ENCODE peak calls at places on chromosomes 12 and 14, in eight cellular contexts. One of them, this sample, is unnamed.

GRCh38 chr12:26055087-26055486 is 69.8 kb downstream of the BHLHE41 start:
- DNase-seq in DMS53: no peak
- DNase-seq in stimulated activated CD4-positive, alpha-beta T cell treated with anti-CD3 and anti-CD28 coated beads, Interleukin-12 subunit alpha, Interleukin-12 subunit beta, amount 100 ng/mL, for 4 hours: no peak
- DNase-seq in erythroblast: no peak
- DNase-seq in mucosa of gallbladder: no peak
- DNase-seq in activated naive CD4-positive, alpha-beta T cell treated with Interleukin-2 at 50 U/mL for 16 hours: no peak
- DNase-seq in GM13977: no peak
- DNase-seq in lower lobe of right lung: no peak
- DNase-seq in this sample: no peak

GRCh38 chr12:20366776-20367409 is 1.4 kb upstream of the PDE3A start:
- DNase-seq in stimulated activated CD4-positive, alpha-beta T cell treated with anti-CD3 and anti-CD28 coated beads, Interleukin-12 subunit alpha, Interleukin-12 subunit beta, amount 100 ng/mL, for 4 hours: no peak
- DNase-seq in lower lobe of right lung: no peak
- DNase-seq in activated naive CD4-positive, alpha-beta T cell treated with Interleukin-2 at 50 U/mL for 16 hours: no peak
- DNase-seq in erythroblast: no peak
- DNase-seq in mucosa of gallbladder: no peak
- DNase-seq in GM13977: no peak
- DNase-seq in DMS53: no peak
- DNase-seq in this sample: peak; percentile 81

GRCh38 chr12:120361506-120362208 is 7.3 kb downstream of the MSI1 start:
- DNase-seq in erythroblast: peak; percentile 46
- DNase-seq in GM13977: peak; percentile 85
- DNase-seq in stimulated activated CD4-positive, alpha-beta T cell treated with anti-CD3 and anti-CD28 coated beads, Interleukin-12 subunit alpha, Interleukin-12 subunit beta, amount 100 ng/mL, for 4 hours: no peak
- DNase-seq in DMS53: peak; percentile 97
- DNase-seq in mucosa of gallbladder: peak; percentile 24
- DNase-seq in lower lobe of right lung: no peak
- DNase-seq in activated naive CD4-positive, alpha-beta T cell treated with Interleukin-2 at 50 U/mL for 16 hours: no peak
- DNase-seq in this sample: peak; percentile 86

GRCh38 chr12:75366629-75367028 is 24.3 kb upstream of the GLIPR1L2 start:
- DNase-seq in mucosa of gallbladder: no peak
- DNase-seq in stimulated activated CD4-positive, alpha-beta T cell treated with anti-CD3 and anti-CD28 coated beads, Interleukin-12 subunit alpha, Interleukin-12 subunit beta, amount 100 ng/mL, for 4 hours: no peak
- DNase-seq in erythroblast: no peak
- DNase-seq in DMS53: no peak
- DNase-seq in activated naive CD4-positive, alpha-beta T cell treated with Interleukin-2 at 50 U/mL for 16 hours: no peak
- DNase-seq in GM13977: no peak
- DNase-seq in lower lobe of right lung: no peak
- DNase-seq in this sample: no peak

GRCh38 chr12:44126811-44127210 is 290.9 kb downstream of the TMEM117 start:
- DNase-seq in erythroblast: no peak
- DNase-seq in activated naive CD4-positive, alpha-beta T cell treated with Interleukin-2 at 50 U/mL for 16 hours: no peak
- DNase-seq in mucosa of gallbladder: no peak
- DNase-seq in stimulated activated CD4-positive, alpha-beta T cell treated with anti-CD3 and anti-CD28 coated beads, Interleukin-12 subunit alpha, Interleukin-12 subunit beta, amount 100 ng/mL, for 4 hours: no peak
- DNase-seq in DMS53: no peak
- DNase-seq in lower lobe of right lung: no peak
- DNase-seq in GM13977: no peak
- DNase-seq in this sample: peak; percentile 6

GRCh38 chr14:59321184-59321952 is 132.9 kb downstream of the DAAM1 start:
- DNase-seq in mucosa of gallbladder: no peak
- DNase-seq in GM13977: no peak
- DNase-seq in lower lobe of right lung: no peak
- DNase-seq in DMS53: no peak
- DNase-seq in erythroblast: no peak
- DNase-seq in stimulated activated CD4-positive, alpha-beta T cell treated with anti-CD3 and anti-CD28 coated beads, Interleukin-12 subunit alpha, Interleukin-12 subunit beta, amount 100 ng/mL, for 4 hours: no peak
- DNase-seq in activated naive CD4-positive, alpha-beta T cell treated with Interleukin-2 at 50 U/mL for 16 hours: no peak
- DNase-seq in this sample: peak; percentile 36

GRCh38 chr12:32765906-32766305 is 10.2 kb upstream of the YARS2 start:
- DNase-seq in GM13977: no peak
- DNase-seq in mucosa of gallbladder: no peak
- DNase-seq in DMS53: no peak
- DNase-seq in stimulated activated CD4-positive, alpha-beta T cell treated with anti-CD3 and anti-CD28 coated beads, Interleukin-12 subunit alpha, Interleukin-12 subunit beta, amount 100 ng/mL, for 4 hours: no peak
- DNase-seq in lower lobe of right lung: no peak
- DNase-seq in erythroblast: no peak
- DNase-seq in activated naive CD4-positive, alpha-beta T cell treated with Interleukin-2 at 50 U/mL for 16 hours: no peak
- DNase-seq in this sample: no peak

GRCh38 chr14:92397140-92397815 is 74.3 kb downstream of the SLC24A4 start:
- DNase-seq in lower lobe of right lung: peak; percentile 80
- DNase-seq in DMS53: no peak
- DNase-seq in activated naive CD4-positive, alpha-beta T cell treated with Interleukin-2 at 50 U/mL for 16 hours: no peak
- DNase-seq in stimulated activated CD4-positive, alpha-beta T cell treated with anti-CD3 and anti-CD28 coated beads, Interleukin-12 subunit alpha, Interleukin-12 subunit beta, amount 100 ng/mL, for 4 hours: no peak
- DNase-seq in GM13977: no peak
- DNase-seq in erythroblast: no peak
- DNase-seq in mucosa of gallbladder: no peak
- DNase-seq in this sample: peak; percentile 54

GRCh38 chr14:70943838-70944237 is 36.6 kb downstream of the PCNX1 start:
- DNase-seq in lower lobe of right lung: no peak
- DNase-seq in mucosa of gallbladder: no peak
- DNase-seq in DMS53: no peak
- DNase-seq in erythroblast: no peak
- DNase-seq in GM13977: no peak
- DNase-seq in activated naive CD4-positive, alpha-beta T cell treated with Interleukin-2 at 50 U/mL for 16 hours: no peak
- DNase-seq in stimulated activated CD4-positive, alpha-beta T cell treated with anti-CD3 and anti-CD28 coated beads, Interleukin-12 subunit alpha, Interleukin-12 subunit beta, amount 100 ng/mL, for 4 hours: no peak
- DNase-seq in this sample: no peak

GRCh38 chr12:62032838-62033237 is 227.4 kb upstream of the USP15 start:
- DNase-seq in lower lobe of right lung: no peak
- DNase-seq in GM13977: no peak
- DNase-seq in activated naive CD4-positive, alpha-beta T cell treated with Interleukin-2 at 50 U/mL for 16 hours: no peak
- DNase-seq in DMS53: no peak
- DNase-seq in mucosa of gallbladder: no peak
- DNase-seq in stimulated activated CD4-positive, alpha-beta T cell treated with anti-CD3 and anti-CD28 coated beads, Interleukin-12 subunit alpha, Interleukin-12 subunit beta, amount 100 ng/mL, for 4 hours: no peak
- DNase-seq in erythroblast: no peak
- DNase-seq in this sample: no peak

GRCh38 chr12:68510394-68510793 is 100.3 kb upstream of the RAP1B start:
- DNase-seq in mucosa of gallbladder: no peak
- DNase-seq in DMS53: no peak
- DNase-seq in lower lobe of right lung: no peak
- DNase-seq in activated naive CD4-positive, alpha-beta T cell treated with Interleukin-2 at 50 U/mL for 16 hours: no peak
- DNase-seq in erythroblast: no peak
- DNase-seq in stimulated activated CD4-positive, alpha-beta T cell treated with anti-CD3 and anti-CD28 coated beads, Interleukin-12 subunit alpha, Interleukin-12 subunit beta, amount 100 ng/mL, for 4 hours: no peak
- DNase-seq in GM13977: no peak
- DNase-seq in this sample: no peak

GRCh38 chr12:21453312-21453852 is 15.9 kb downstream of the PYROXD1 start:
- DNase-seq in activated naive CD4-positive, alpha-beta T cell treated with Interleukin-2 at 50 U/mL for 16 hours: no peak
- DNase-seq in erythroblast: no peak
- DNase-seq in stimulated activated CD4-positive, alpha-beta T cell treated with anti-CD3 and anti-CD28 coated beads, Interleukin-12 subunit alpha, Interleukin-12 subunit beta, amount 100 ng/mL, for 4 hours: no peak
- DNase-seq in DMS53: no peak
- DNase-seq in lower lobe of right lung: no peak
- DNase-seq in mucosa of gallbladder: no peak
- DNase-seq in GM13977: no peak
- DNase-seq in this sample: no peak

GRCh38 chr12:63814146-63814774 is 30.2 kb upstream of the SRGAP1 start:
- DNase-seq in activated naive CD4-positive, alpha-beta T cell treated with Interleukin-2 at 50 U/mL for 16 hours: no peak
- DNase-seq in GM13977: no peak
- DNase-seq in lower lobe of right lung: no peak
- DNase-seq in DMS53: no peak
- DNase-seq in mucosa of gallbladder: no peak
- DNase-seq in stimulated activated CD4-positive, alpha-beta T cell treated with anti-CD3 and anti-CD28 coated beads, Interleukin-12 subunit alpha, Interleukin-12 subunit beta, amount 100 ng/mL, for 4 hours: no peak
- DNase-seq in erythroblast: no peak
- DNase-seq in this sample: no peak

GRCh38 chr12:116887244-116887643 is 6.0 kb upstream of the HRK start:
- DNase-seq in lower lobe of right lung: no peak
- DNase-seq in activated naive CD4-positive, alpha-beta T cell treated with Interleukin-2 at 50 U/mL for 16 hours: no peak
- DNase-seq in mucosa of gallbladder: no peak
- DNase-seq in GM13977: no peak
- DNase-seq in erythroblast: no peak
- DNase-seq in stimulated activated CD4-positive, alpha-beta T cell treated with anti-CD3 and anti-CD28 coated beads, Interleukin-12 subunit alpha, Interleukin-12 subunit beta, amount 100 ng/mL, for 4 hours: no peak
- DNase-seq in DMS53: no peak
- DNase-seq in this sample: no peak

GRCh38 chr14:99757331-99758070 is 35.7 kb upstream of the EML1 start:
- DNase-seq in GM13977: no peak
- DNase-seq in DMS53: no peak
- DNase-seq in activated naive CD4-positive, alpha-beta T cell treated with Interleukin-2 at 50 U/mL for 16 hours: no peak
- DNase-seq in lower lobe of right lung: no peak
- DNase-seq in stimulated activated CD4-positive, alpha-beta T cell treated with anti-CD3 and anti-CD28 coated beads, Interleukin-12 subunit alpha, Interleukin-12 subunit beta, amount 100 ng/mL, for 4 hours: no peak
- DNase-seq in mucosa of gallbladder: no peak
- DNase-seq in erythroblast: no peak
- DNase-seq in this sample: no peak

GRCh38 chr12:6603095-6603567 is 4.0 kb downstream of the CHD4 start:
- DNase-seq in erythroblast: no peak
- DNase-seq in GM13977: peak; percentile 32
- DNase-seq in activated naive CD4-positive, alpha-beta T cell treated with Interleukin-2 at 50 U/mL for 16 hours: peak; percentile 36
- DNase-seq in lower lobe of right lung: no peak
- DNase-seq in mucosa of gallbladder: no peak
- DNase-seq in stimulated activated CD4-positive, alpha-beta T cell treated with anti-CD3 and anti-CD28 coated beads, Interleukin-12 subunit alpha, Interleukin-12 subunit beta, amount 100 ng/mL, for 4 hours: no peak
- DNase-seq in DMS53: no peak
- DNase-seq in this sample: no peak

This sample was measured in cerebellar cortex.